ENCODE peak calls at places on chromosomes 16 and 17, in six cellular contexts. F is effector memory CD8-positive, alpha-beta T cell; Y is adrenal gland; A is HS-27A; C is stimulated activated CD8-positive, alpha-beta memory T cell treated with anti-CD3 and anti-CD28 coated beads, Interleukin-4, amount 100 ng/mL, for 48 hours; B is BJ. G is an unnamed sample.

GRCh38 chr17:18963126-18964017 is 11.4 kb downstream of the SLC5A10 start:
- DNase-seq in F (no peak), Y (no peak), A (no peak), C (peak), B (no peak), G (no peak)

GRCh38 chr16:86303787-86304685 is 206.3 kb upstream of the FOXF1 start:
- DNase-seq in F (no peak), Y (peak), A (no peak), C (no peak), B (no peak), G (no peak)

GRCh38 chr17:62807812-62808575 is at the start of gene MARCHF10:
- DNase-seq in F (peak), Y (no peak), A (no peak), C (peak), B (no peak), G (peak)

GRCh38 chr16:11306997-11307638 is 26.0 kb upstream of the PRM1 start:
- DNase-seq in F (no peak), Y (no peak), A (no peak), C (no peak), B (no peak), G (no peak)

GRCh38 chr16:19595043-19595767 is 39.7 kb downstream of the VPS35L start:
- DNase-seq in F (no peak), Y (peak), A (no peak), C (no peak), B (peak), G (no peak)

GRCh38 chr17:13784466-13784865 is 182.7 kb upstream of the HS3ST3A1 start:
- DNase-seq in F (no peak), Y (no peak), A (no peak), C (no peak), B (no peak), G (no peak)

GRCh38 chr17:732788-733720 is 658 bp downstream of the TLCD3A start:
- DNase-seq in F (no peak), Y (peak), A (no peak), C (peak), B (no peak), G (peak)

GRCh38 chr17:40491486-40491885 is 9.9 kb downstream of the TNS4 start:
- DNase-seq in F (no peak), Y (no peak), A (no peak), C (no peak), B (no peak), G (no peak)

GRCh38 chr16:50021509-50021908 is 3.5 kb upstream of the CNEP1R1 start:
- DNase-seq in F (no peak), Y (no peak), A (no peak), C (no peak), B (no peak), G (no peak)

GRCh38 chr17:43661699-43662431 is at the start of gene MEOX1:
- DNase-seq in F (no peak), Y (no peak), A (no peak), C (peak), B (peak), G (peak)

G was measured in activated T-cell treated with anti-CD3 and anti-CD28 coated beads, Interleukin-2, amount 50 U/mL, for 48 hours.